ENCODE peak calls at places on chromosomes 12 and 14, in eight cellular contexts. E is heart left ventricle, O is sigmoid colon, T is body of pancreas, A is uterus, F is stomach, L is K562, H is right lobe of liver. D is an unnamed sample.

GRCh38 chr12:115944851-115945496 is 332.5 kb downstream of the MED13L start:
- DNase-seq in E (no peak), O (peak; percentile 69), T (peak; percentile 40), A (no peak), F (no peak), L (no peak), H (peak; percentile 31), D (peak; percentile 87)

GRCh38 chr12:76329606-76330005 is 18.6 kb downstream of the BBS10 start:
- DNase-seq in E (no peak), O (no peak), T (no peak), A (no peak), F (no peak), L (no peak), H (no peak), D (no peak)

GRCh38 chr12:8629486-8630033 is 16.9 kb upstream of the AICDA start:
- DNase-seq in E (no peak), O (no peak), T (no peak), A (no peak), F (no peak), L (no peak), H (no peak), D (no peak)

GRCh38 chr12:39011161-39011560 is 105.8 kb upstream of the CPNE8 start:
- DNase-seq in E (no peak), O (no peak), T (no peak), A (no peak), F (no peak), L (no peak), H (no peak), D (no peak)

GRCh38 chr12:88299567-88300101 is 157.5 kb downstream of the TMTC3 start:
- DNase-seq in E (no peak), O (no peak), T (no peak), A (no peak), F (no peak), L (peak; percentile 8), H (no peak), D (no peak)

GRCh38 chr12:115849262-115849943 is 428.1 kb downstream of the MED13L start:
- DNase-seq in E (no peak), O (no peak), T (no peak), A (no peak), F (no peak), L (no peak), H (no peak), D (no peak)

GRCh38 chr12:103431387-103431786 is 64.4 kb downstream of the C12orf42 start:
- DNase-seq in E (no peak), O (no peak), T (no peak), A (no peak), F (no peak), L (no peak), H (no peak), D (no peak)

GRCh38 chr12:16347391-16348298 is at the start of gene MGST1:
- DNase-seq in E (peak; percentile 18), O (peak; percentile 80), T (peak; percentile 82), A (peak; percentile 19), F (peak; percentile 79), L (peak; percentile 39), H (peak; percentile 86), D (no peak)

GRCh38 chr14:63039800-63040380 is 5.4 kb downstream of the KCNH5 start:
- DNase-seq in E (no peak), O (no peak), T (no peak), A (no peak), F (no peak), L (no peak), H (no peak), D (no peak)

GRCh38 chr12:124306686-124307555 is 12.0 kb downstream of the RFLNA start:
- DNase-seq in E (no peak), O (no peak), T (no peak), A (no peak), F (no peak), L (no peak), H (no peak), D (no peak)

GRCh38 chr12:2879853-2880252 is 2.8 kb downstream of the RHNO1 start:
- DNase-seq in E (no peak), O (peak; percentile 4), T (no peak), A (no peak), F (no peak), L (no peak), H (no peak), D (no peak)

GRCh38 chr12:15757553-15758255 is 31.5 kb downstream of the EPS8 start:
- DNase-seq in E (no peak), O (no peak), T (peak; percentile 21), A (peak; percentile 40), F (peak; percentile 29), L (no peak), H (no peak), D (no peak)

GRCh38 chr12:124538194-124539082 is 29.0 kb downstream of the NCOR2 start:
- DNase-seq in E (no peak), O (no peak), T (no peak), A (no peak), F (no peak), L (no peak), H (peak; percentile 81), D (no peak)

GRCh38 chr14:52380294-52380693 is 66.2 kb downstream of the PTGER2 start:
- DNase-seq in E (no peak), O (no peak), T (no peak), A (no peak), F (no peak), L (no peak), H (no peak), D (no peak)

GRCh38 chr12:132162508-132163031 is 18.3 kb downstream of the NOC4L start:
- DNase-seq in E (no peak), O (no peak), T (no peak), A (no peak), F (no peak), L (no peak), H (peak; percentile 82), D (no peak)

GRCh38 chr14:104556256-104557021 is 23.1 kb upstream of the C14orf180 start:
- DNase-seq in E (no peak), O (peak; percentile 48), T (no peak), A (no peak), F (no peak), L (no peak), H (peak; percentile 10), D (no peak)

GRCh38 chr12:111035578-111036301 is 115.4 kb upstream of the MYL2 start:
- DNase-seq in E (no peak), O (no peak), T (no peak), A (no peak), F (no peak), L (no peak), H (no peak), D (no peak)

GRCh38 chr14:39393289-39393688 is 38.9 kb downstream of the FBXO33 start:
- DNase-seq in E (no peak), O (no peak), T (no peak), A (no peak), F (no peak), L (no peak), H (no peak), D (no peak)

GRCh38 chr14:52862652-52863338 is 71.4 kb upstream of the GNPNAT1 start:
- DNase-seq in E (no peak), O (no peak), T (no peak), A (no peak), F (no peak), L (no peak), H (no peak), D (no peak)

GRCh38 chr14:95314609-95315008 is 5.1 kb downstream of the CLMN start:
- DNase-seq in E (no peak), O (no peak), T (no peak), A (no peak), F (peak; percentile 49), L (no peak), H (peak; percentile 72), D (no peak)

DNA sequence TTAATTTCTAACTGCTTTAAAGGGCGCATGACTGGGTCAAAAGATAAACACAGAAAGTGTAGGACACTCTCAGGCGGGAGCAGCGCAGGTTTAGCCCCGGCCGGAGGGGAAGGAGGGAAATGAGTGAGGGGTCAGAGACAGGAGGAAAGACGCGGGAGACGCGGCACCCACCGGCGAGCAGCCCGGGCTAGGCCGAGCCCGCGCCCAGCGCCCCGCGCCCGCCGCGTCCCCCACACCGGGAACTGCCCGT is 575 bp downstream of the GXYLT1 start:
- DNase-seq in E (no peak), O (no peak), T (peak; percentile 11), A (no peak), F (no peak), L (peak; percentile 31), H (peak; percentile 53), D (no peak)
- H3K4me1 ChIP-seq in E (peaks cover 20% of the 10 kb centered on the region), O (peaks cover 14% of the 10 kb centered on the region), T (peaks cover 26% of the 10 kb centered on the region), A (no peaks in the 10 kb centered on the region), F (peaks cover 43% of the 10 kb centered on the region), L (peaks cover 23% of the 10 kb centered on the region), H (no peaks in the 10 kb centered on the region), D (peaks cover 15% of the 10 kb centered on the region)

DNA sequence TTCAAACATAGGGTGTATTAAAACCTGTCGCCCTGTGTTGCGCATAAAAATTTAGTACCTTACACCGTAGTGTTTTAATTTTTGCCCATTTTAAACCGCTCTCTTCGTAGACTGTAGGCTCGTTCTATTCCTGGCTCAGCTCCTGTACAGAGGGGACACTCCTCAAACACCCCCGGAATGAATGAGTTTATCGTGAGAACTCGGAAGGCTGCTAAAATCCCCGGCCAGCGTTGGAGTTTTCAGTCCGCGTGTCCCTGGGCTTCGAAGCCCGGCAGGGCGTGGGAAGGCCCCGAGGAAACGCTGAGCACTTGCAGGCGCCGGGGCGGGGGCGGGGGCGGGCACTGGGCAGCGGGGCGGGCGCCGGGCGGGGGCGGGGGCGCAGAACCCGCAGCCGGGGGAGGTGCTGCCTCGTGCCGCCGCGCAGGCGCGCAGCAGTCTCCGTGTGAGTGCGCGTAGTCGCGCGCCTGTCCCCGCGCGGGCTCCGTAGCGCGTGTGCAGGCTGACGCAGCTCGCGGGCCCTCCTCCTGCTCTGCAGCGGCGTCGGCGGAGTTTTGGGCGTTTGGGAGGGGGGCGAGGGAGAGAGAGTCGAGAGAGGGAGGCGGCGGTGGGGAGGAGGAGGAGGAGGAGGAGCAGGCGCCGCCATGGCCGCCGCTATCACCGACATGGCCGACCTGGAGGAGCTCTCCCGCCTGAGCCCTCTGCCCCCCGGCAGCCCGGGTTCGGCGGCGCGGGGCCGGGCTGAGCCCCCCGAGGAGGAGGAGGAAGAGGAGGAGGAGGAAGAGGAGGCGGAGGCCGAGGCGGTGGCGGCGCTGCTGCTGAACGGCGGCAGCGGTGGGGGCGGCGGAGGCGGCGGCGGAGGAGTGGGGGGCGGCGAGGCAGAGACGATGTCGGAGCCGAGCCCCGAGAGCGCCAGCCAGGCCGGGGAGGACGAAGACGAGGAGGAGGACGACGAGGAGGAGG is at the start of gene AEBP2:
- DNase-seq in E (peak; percentile 95), O (peak; percentile 98), T (peak; percentile 93), A (peak; percentile 95), F (peak; percentile 90), L (peak; percentile 91), H (peak; percentile 94), D (peak; percentile 98)
- TF ChIP-seq POLR2A in E (no peak), O (peak; percentile 71), T (peak; percentile 52), A (peak; percentile 61), F (no peak), L (peak; percentile 77), H (peak; percentile 74), D (peak; percentile 63)

DNA sequence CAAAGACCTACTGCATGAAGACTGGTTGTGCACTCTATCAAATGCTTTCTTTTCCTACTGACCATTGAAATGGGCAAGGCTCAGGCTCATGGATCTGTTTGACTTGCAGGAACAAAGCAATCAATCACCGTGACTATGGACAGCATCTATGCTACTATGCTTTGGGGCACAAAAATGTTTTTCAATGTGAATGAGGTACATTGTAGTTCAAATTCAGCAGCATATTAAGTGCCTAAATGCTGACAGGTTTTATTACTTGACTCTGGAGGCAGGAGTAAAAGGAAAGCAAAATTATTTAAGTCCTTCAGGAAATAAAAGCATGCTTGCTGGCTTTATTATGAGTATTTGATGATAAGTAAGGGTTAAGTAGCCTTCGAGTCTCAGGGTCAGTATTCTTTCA is 43.3 kb upstream of the GTF2A1 start:
- DNase-seq in E (no peak), O (no peak), T (no peak), A (no peak), F (no peak), L (no peak), H (no peak), D (no peak)
- H3K36me3 ChIP-seq in E (no peaks in the 10 kb centered on the region), O (no peaks in the 10 kb centered on the region), T (no peaks in the 10 kb centered on the region), A (no peaks in the 10 kb centered on the region), F (no peaks in the 10 kb centered on the region), L (peaks cover 76% of the 10 kb centered on the region), H (no peaks in the 10 kb centered on the region), D (no peaks in the 10 kb centered on the region)

GRCh38 chr12:58313091-58313855 is 371.9 kb downstream of the ATP23 start:
- DNase-seq in E (no peak), O (no peak), T (no peak), A (no peak), F (no peak), L (no peak), H (no peak), D (no peak)
- H3K4me1 ChIP-seq in E (peaks cover 6% of the 10 kb centered on the region), O (peaks cover 13% of the 10 kb centered on the region), T (peaks cover 9% of the 10 kb centered on the region), A (no peaks in the 10 kb centered on the region), F (no peaks in the 10 kb centered on the region), L (no peaks in the 10 kb centered on the region), H (no peaks in the 10 kb centered on the region), D (peaks cover 11% of the 10 kb centered on the region)